ENCODE peak calls at places on chromosomes 1 and 21, in four cellular contexts. L is IMR-90, Y is H9, S is H1. M is an unnamed sample.

GRCh38 chr1:89939059-89939570 is 55.8 kb upstream of the ZNF326 start:
- DNase-seq in L (no peak), Y (no peak), S (no peak), M (no peak)

GRCh38 chr1:213821175-213821942 is 166.4 kb upstream of the PROX1 start:
- DNase-seq in L (no peak), Y (no peak), S (no peak), M (no peak)

GRCh38 chr1:26027716-26028489 is 6.3 kb downstream of the EXTL1 start:
- DNase-seq in L (no peak), Y (no peak), S (no peak), M (no peak)

GRCh38 chr1:185375583-185375982 is 58.5 kb upstream of the IVNS1ABP start:
- DNase-seq in L (no peak), Y (no peak), S (no peak), M (peak)

GRCh38 chr1:228375578-228376261 is 30.9 kb downstream of the TRIM11 start:
- DNase-seq in L (no peak), Y (no peak), S (no peak), M (no peak)

GRCh38 chr1:29682918-29683314 is 446.6 kb downstream of the PTPRU start:
- DNase-seq in L (peak), Y (peak), S (no peak), M (no peak)

GRCh38 chr1:60073605-60074278 is at the start of gene C1orf87:
- DNase-seq in L (no peak), Y (peak), S (peak), M (peak)

GRCh38 chr1:168465942-168466702 is 77.7 kb downstream of the XCL2 start:
- DNase-seq in L (peak), Y (no peak), S (no peak), M (no peak)

GRCh38 chr1:77282187-77282865 is 507 bp downstream of the AK5 start:
- DNase-seq in L (peak), Y (peak), S (no peak), M (peak)

GRCh38 chr1:226642421-226642820 is 93.9 kb downstream of the STUM start:
- DNase-seq in L (no peak), Y (no peak), S (no peak), M (no peak)

GRCh38 chr1:150764617-150765090 is 924 bp downstream of the CTSS start:
- DNase-seq in L (peak), Y (no peak), S (no peak), M (no peak)

GRCh38 chr21:34612557-34612956 is 2.4 kb downstream of the RCAN1 start:
- DNase-seq in L (no peak), Y (no peak), S (no peak), M (no peak)

GRCh38 chr21:45962531-45963224 is 18.9 kb upstream of the COL6A1 start:
- DNase-seq in L (no peak), Y (no peak), S (no peak), M (no peak)

GRCh38 chr1:223011230-223011856 is 131.7 kb downstream of the TLR5 start:
- DNase-seq in L (no peak), Y (no peak), S (no peak), M (peak)

GRCh38 chr1:200042437-200043329 is 15.2 kb downstream of the NR5A2 start:
- DNase-seq in L (no peak), Y (peak), S (no peak), M (peak)

GRCh38 chr1:214660900-214661299 is 57.9 kb downstream of the CENPF start:
- DNase-seq in L (peak), Y (no peak), S (no peak), M (peak)

GRCh38 chr1:17826165-17826488 is 71.0 kb downstream of the ACTL8 start:
- DNase-seq in L (peak), Y (peak), S (no peak), M (peak)

DNA sequence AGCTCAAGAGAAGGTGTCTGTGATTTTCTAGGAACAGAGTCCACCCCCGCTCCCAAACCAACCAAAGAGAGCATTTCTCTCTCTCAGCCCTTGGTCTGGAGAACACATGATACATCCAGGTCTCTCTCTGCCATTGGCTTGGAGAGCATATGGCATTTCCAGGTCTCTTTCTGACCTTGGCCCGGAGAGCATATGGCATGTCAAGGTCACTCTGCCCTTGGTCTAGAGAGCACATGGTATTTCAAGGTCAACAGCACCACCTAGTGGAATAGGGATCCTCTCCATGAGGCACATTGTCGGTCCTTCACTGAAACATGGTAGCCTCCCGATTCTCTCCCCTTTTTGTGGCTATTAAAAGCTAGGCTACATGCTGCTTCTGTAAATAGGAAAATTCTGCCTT is 437.7 kb upstream of the OLFM3 start:
- DNase-seq in L (no peak), Y (peak), S (peak), M (peak)
- H4K5ac ChIP-seq in L (no peak), Y (no peak), S (no peak), M (no peak)

GRCh38 chr1:23593042-23593521 is 33.8 kb upstream of the ID3 start:
- DNase-seq in L (no peak), Y (no peak), S (no peak), M (no peak)

GRCh38 chr1:23594149-23594917 is 35.0 kb upstream of the ID3 start:
- DNase-seq in L (no peak), Y (no peak), S (no peak), M (no peak)

GRCh38 chr1:23594927-23595353 is 35.6 kb upstream of the ID3 start:
- DNase-seq in L (no peak), Y (no peak), S (no peak), M (no peak)

GRCh38 chr1:23592209-23592905 is 33.1 kb upstream of the ID3 start:
- DNase-seq in L (no peak), Y (no peak), S (no peak), M (no peak)

DNA sequence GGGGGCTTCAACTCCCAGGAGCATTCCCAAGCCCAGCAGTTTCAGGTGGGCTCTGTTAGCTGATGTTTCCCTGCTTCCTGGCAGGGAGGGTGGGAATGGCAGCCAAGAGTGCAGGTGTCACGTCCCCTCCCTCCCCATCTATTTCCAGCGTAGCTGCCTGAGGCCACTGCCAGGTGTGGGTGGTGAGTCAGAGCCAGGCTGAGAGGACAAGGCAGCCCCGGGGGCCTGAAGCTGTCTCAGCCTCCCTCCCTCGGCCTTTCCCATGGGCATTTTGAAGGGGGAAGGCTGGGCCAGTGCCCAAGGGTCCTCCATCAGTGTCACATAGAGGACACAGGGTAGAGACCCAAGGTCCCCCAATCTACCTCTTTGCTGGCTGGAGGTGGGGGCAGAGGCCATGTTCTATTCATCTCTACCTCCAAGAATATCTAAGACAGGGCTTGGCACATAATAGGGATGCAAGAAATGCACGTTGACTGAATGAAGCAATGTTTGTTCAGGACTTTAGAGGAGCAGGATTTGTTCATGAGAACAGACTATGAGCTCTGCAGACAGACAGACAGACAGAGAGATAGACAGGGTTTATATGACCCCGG is 34.4 kb upstream of the ID3 start:
- DNase-seq in L (peak), Y (peak), S (no peak), M (peak)
- H3K9ac ChIP-seq in L (no peak), Y (no peak), S (no peak), M (no peak)

GRCh38 chr1:207762622-207763021 is 10.8 kb downstream of the CD46 start:
- DNase-seq in L (no peak), Y (no peak), S (no peak), M (no peak)

GRCh38 chr1:207763091-207763490 is 11.2 kb downstream of the CD46 start:
- DNase-seq in L (no peak), Y (no peak), S (no peak), M (no peak)

GRCh38 chr1:207763972-207764371 is 12.1 kb downstream of the CD46 start:
- DNase-seq in L (no peak), Y (no peak), S (no peak), M (no peak)
- H4K5ac ChIP-seq in L (no peak), Y (no peak), S (no peak), M (no peak)

DNA sequence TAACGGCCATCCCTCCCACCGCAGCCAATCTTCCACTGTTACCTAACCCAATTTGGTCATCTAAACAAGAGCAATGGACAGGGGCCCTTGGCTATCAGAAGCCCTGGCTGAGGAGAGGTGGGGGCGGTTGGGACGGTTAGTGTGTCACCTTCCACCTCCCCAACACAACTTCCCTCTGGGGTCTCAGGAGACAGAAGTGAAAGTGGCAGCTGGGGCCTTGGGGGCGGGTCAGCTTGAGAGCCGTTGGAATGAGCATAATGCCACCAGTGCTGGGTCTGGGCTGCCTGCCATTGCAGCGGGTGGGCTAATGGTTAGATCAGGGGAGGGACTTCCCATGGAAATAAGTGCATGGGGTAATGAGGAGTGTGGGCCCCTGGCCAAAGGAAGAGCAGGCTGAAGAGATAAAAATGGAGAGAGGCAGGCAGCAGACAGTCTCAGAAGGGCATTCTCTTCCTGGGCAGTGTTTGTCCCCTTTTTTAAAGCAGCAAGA is 7.9 kb downstream of the MEF2D start:
- DNase-seq in L (no peak), Y (no peak), S (no peak), M (no peak)
- H3K9ac ChIP-seq in L (no peak), Y (no peak), S (no peak), M (no peak)

M was measured in mesendoderm.